ENCODE peak calls at places on chromosomes 2 and 18, in six cellular contexts. A is BJ; D is left cardiac atrium; G is CD4-positive, CD25-positive, alpha-beta regulatory T cell; Y is cerebellar cortex; S is PC-3. X is an unnamed sample.

GRCh38 chr18:2406544-2406943 is 164.8 kb downstream of the METTL4 start:
- DNase-seq in A (peak; percentile 24), D (no peak), G (no peak), Y (no peak), S (peak; percentile 20), X (peak; percentile 71)

GRCh38 chr2:227016894-227017293 is 147.1 kb downstream of the COL4A4 start:
- DNase-seq in A (no peak), D (no peak), G (no peak), Y (no peak), S (no peak), X (no peak)

GRCh38 chr2:55159037-55159651 is 72.9 kb downstream of the CLHC1 start:
- DNase-seq in A (no peak), D (peak; percentile 68), G (no peak), Y (no peak), S (no peak), X (no peak)

GRCh38 chr2:172196768-172197322 is 94.1 kb upstream of the DLX2 start:
- DNase-seq in A (no peak), D (peak; percentile 26), G (peak; percentile 24), Y (no peak), S (peak; percentile 69), X (peak; percentile 12)

GRCh38 chr2:2824588-2824987 is 493.5 kb upstream of the MYT1L start:
- DNase-seq in A (no peak), D (no peak), G (no peak), Y (no peak), S (no peak), X (no peak)

GRCh38 chr2:201807452-201807980 is 1.2 kb downstream of the CDK15 start:
- DNase-seq in A (no peak), D (peak; percentile 38), G (no peak), Y (peak; percentile 42), S (no peak), X (peak; percentile 80)

GRCh38 chr2:70515938-70516337 is 37.7 kb downstream of the TGFA start:
- DNase-seq in A (no peak), D (no peak), G (no peak), Y (no peak), S (no peak), X (no peak)

GRCh38 chr2:22912398-22912797 is 472.6 kb upstream of the KLHL29 start:
- DNase-seq in A (no peak), D (no peak), G (no peak), Y (no peak), S (no peak), X (no peak)

GRCh38 chr18:7234061-7234460 is 3.2 kb downstream of the LRRC30 start:
- DNase-seq in A (no peak), D (peak; percentile 61), G (no peak), Y (no peak), S (no peak), X (no peak)

GRCh38 chr2:187527262-187527661 is 27.0 kb downstream of the TFPI start:
- DNase-seq in A (peak; percentile 19), D (no peak), G (no peak), Y (no peak), S (peak; percentile 83), X (no peak)

GRCh38 chr18:45657357-45658335 is 42.4 kb downstream of the SLC14A2 start:
- DNase-seq in A (no peak), D (no peak), G (peak; percentile 79), Y (no peak), S (peak; percentile 53), X (no peak)

GRCh38 chr2:228447266-228447915 is 265.9 kb upstream of the SPHKAP start:
- DNase-seq in A (peak; percentile 47), D (no peak), G (no peak), Y (peak; percentile 28), S (peak; percentile 43), X (no peak)

GRCh38 chr2:170953976-170954375 is 24.9 kb downstream of the GORASP2 start:
- DNase-seq in A (no peak), D (no peak), G (no peak), Y (no peak), S (no peak), X (no peak)

GRCh38 chr2:197102202-197102601 is 175.7 kb upstream of the PGAP1 start:
- DNase-seq in A (no peak), D (no peak), G (no peak), Y (no peak), S (no peak), X (no peak)

GRCh38 chr2:17815466-17816184 is 635 bp upstream of the MSGN1 start:
- DNase-seq in A (no peak), D (no peak), G (peak; percentile 9), Y (no peak), S (no peak), X (no peak)

GRCh38 chr18:60292186-60292585 is 80.4 kb downstream of the MC4R start:
- DNase-seq in A (no peak), D (no peak), G (no peak), Y (no peak), S (no peak), X (no peak)

GRCh38 chr2:42809876-42810125 is 17.4 kb upstream of the HAAO start:
- DNase-seq in A (no peak), D (peak; percentile 90), G (no peak), Y (no peak), S (peak; percentile 73), X (peak; percentile 57)